ENCODE peak calls at places on chromosomes 1 and 21, in five cellular contexts. W is stomach; C is CD8-positive, alpha-beta T cell; T is body of pancreas; Q is prostate gland. H is an unnamed sample. For H3K4me1, the result is how much of the 10 kb centered on the place peaks cover.

GRCh38 chr21:45972716-45973474 is 8.7 kb upstream of the COL6A1 start:
- DNase-seq in T (peak), C (no peak), W (no peak), Q (no peak), H (peak)

GRCh38 chr1:47233165-47233564 is 1.1 kb upstream of the TAL1 start:
- DNase-seq in Q (no peak), C (no peak), W (no peak), T (no peak), H (no peak)

GRCh38 chr1:162695687-162696086 is 63.4 kb downstream of the DDR2 start:
- DNase-seq in Q (no peak), C (no peak), T (no peak), W (no peak), H (no peak)

GRCh38 chr1:225866061-225866844 is 15.9 kb downstream of the TMEM63A start:
- DNase-seq in W (no peak), C (peak), Q (no peak), T (no peak), H (no peak)

GRCh38 chr21:41641821-41642368 is 125.0 kb downstream of the RIPK4 start:
- DNase-seq in W (no peak), C (no peak), Q (no peak), T (peak), H (peak)

GRCh38 chr21:42413093-42413492 is 9.4 kb downstream of the UBASH3A start:
- DNase-seq in C (no peak), Q (no peak), T (no peak), W (no peak), H (no peak)

GRCh38 chr1:157193219-157193618 is 55.0 kb upstream of the ETV3 start:
- DNase-seq in W (no peak), C (no peak), T (no peak), Q (no peak), H (no peak)

GRCh38 chr1:156474966-156475365 is 25.6 kb downstream of the MEF2D start:
- DNase-seq in T (no peak), Q (no peak), W (no peak), C (no peak), H (no peak)

GRCh38 chr1:202162049-202162417 is 1.6 kb upstream of the PTPN7 start:
- DNase-seq in W (no peak), T (no peak), Q (no peak), C (no peak), H (no peak)

GRCh38 chr1:32318127-32318869 is 17.7 kb downstream of the MARCKSL1 start:
- DNase-seq in Q (no peak), C (no peak), T (no peak), W (no peak), H (no peak)

GRCh38 chr1:151680391-151680790 is 36.2 kb downstream of the CELF3 start:
- DNase-seq in W (no peak), Q (no peak), T (no peak), C (no peak), H (no peak)

GRCh38 chr21:34818663-34819158 is 149.9 kb downstream of the CLIC6 start:
- DNase-seq in Q (peak), C (no peak), W (no peak), T (no peak), H (peak)

GRCh38 chr1:232974971-232975370 is 24.6 kb downstream of the NTPCR start:
- DNase-seq in Q (no peak), C (no peak), T (peak), W (no peak), H (peak)

GRCh38 chr1:223487514-223488259 is 94.5 kb downstream of the CCDC185 start:
- DNase-seq in W (no peak), Q (no peak), T (no peak), C (no peak), H (no peak)

GRCh38 chr1:44472614-44473262 is 67.7 kb downstream of the RNF220 start:
- DNase-seq in C (no peak), T (no peak), Q (peak), W (no peak), H (no peak)

GRCh38 chr1:37945743-37946702 is 830 bp downstream of the INPP5B start:
- DNase-seq in T (peak), W (peak), C (no peak), Q (peak), H (peak)

GRCh38 chr1:180954766-180955165 is 42.1 kb downstream of the KIAA1614 start:
- DNase-seq in Q (no peak), C (no peak), T (no peak), W (no peak), H (no peak)

GRCh38 chr21:36704958-36705678 is 6.2 kb downstream of the SIM2 start:
- DNase-seq in Q (no peak), C (no peak), T (no peak), W (no peak), H (no peak)

GRCh38 chr21:45938453-45938755 is 43.2 kb upstream of the COL6A1 start:
- DNase-seq in W (no peak), T (no peak), C (no peak), Q (no peak), H (no peak)

GRCh38 chr1:25056536-25056935 is 126.5 kb upstream of the RUNX3 start:
- DNase-seq in W (no peak), Q (no peak), C (no peak), T (no peak), H (no peak)

GRCh38 chr1:38728176-38728908 is 131.2 kb downstream of the RRAGC start:
- DNase-seq in T (peak), W (peak), Q (no peak), C (no peak), H (peak)

GRCh38 chr1:145963218-145964019 is 956 bp downstream of the ANKRD34A start:
- DNase-seq in C (no peak), T (no peak), W (no peak), Q (no peak), H (no peak)

GRCh38 chr1:109718495-109718894 is 6.4 kb downstream of the GSTM5 start:
- DNase-seq in W (no peak), T (peak), Q (no peak), C (no peak), H (no peak)

DNA sequence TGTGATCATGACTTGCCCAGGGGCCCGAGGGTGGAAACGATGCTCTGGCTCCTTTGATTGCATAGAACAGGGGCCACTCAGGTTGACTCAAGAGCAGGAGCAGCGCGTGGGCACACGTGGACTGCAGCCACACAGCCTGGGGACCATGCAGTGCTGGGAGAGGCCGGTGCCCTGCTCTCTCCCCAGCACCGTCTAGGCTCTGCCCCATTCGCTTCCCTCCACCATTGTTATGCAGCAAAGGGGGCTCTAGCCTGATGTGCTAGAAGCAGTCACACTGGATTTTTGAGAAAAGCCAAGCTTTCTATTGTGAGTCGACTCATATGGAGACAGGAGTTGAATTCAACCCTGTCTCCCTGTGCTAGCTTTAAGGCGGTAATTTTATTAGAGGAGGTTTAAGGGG is 8.7 kb downstream of the PINK1 start:
- DNase-seq in T (no peak), Q (no peak), C (no peak), W (no peak), H (no peak)
- H3K4me1 ChIP-seq in T (under half), Q (under half), C (under half), W (under half), H (under half)

GRCh38 chr1:50420283-50420682 is 3.0 kb downstream of the DMRTA2 start:
- DNase-seq in Q (no peak), W (no peak), T (no peak), C (no peak), H (no peak)
- H3K4me3 ChIP-seq in Q (no peak), W (no peak), T (no peak), C (no peak), H (no peak)

GRCh38 chr1:91862120-91862519 is 23.8 kb downstream of the TGFBR3 start:
- DNase-seq in T (no peak), C (no peak), Q (no peak), W (no peak), H (no peak)
- H3K4me1 ChIP-seq in T (under half), C (under half), Q (under half), W (under half), H (under half)

GRCh38 chr1:112686417-112686816 is 12.0 kb downstream of the MOV10 start:
- DNase-seq in W (no peak), Q (no peak), T (no peak), C (no peak), H (no peak)
- H3K4me3 ChIP-seq in W (no peak), Q (no peak), T (no peak), C (no peak), H (no peak)

DNA sequence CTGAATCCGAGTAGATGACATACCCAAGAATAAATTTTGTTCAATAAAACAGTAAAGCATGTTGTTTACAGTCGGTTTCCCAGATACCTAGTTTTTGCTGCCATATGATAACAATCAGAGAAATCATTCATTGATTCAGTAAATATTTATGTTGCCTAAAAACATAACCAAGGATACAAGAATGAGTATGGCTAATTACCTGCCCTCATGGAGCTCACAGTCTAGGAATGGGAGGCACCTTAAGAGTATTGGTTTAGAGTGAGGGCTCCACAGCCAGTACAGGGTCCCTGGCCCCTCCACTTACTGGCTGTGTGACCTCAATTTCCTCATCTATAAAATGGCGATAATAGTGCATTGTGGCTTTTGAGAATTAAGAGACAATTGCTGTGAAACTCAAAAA is 921 bp downstream of the ATP5PB start:
- DNase-seq in Q (no peak), T (no peak), W (no peak), C (no peak), H (no peak)
- H3K4me1 ChIP-seq in Q (under half), T (half or more), W (half or more), C (half or more), H (under half)

GRCh38 chr1:66271216-66271903 is 262.6 kb upstream of the SGIP1 start:
- DNase-seq in T (peak), W (peak), Q (peak), C (no peak), H (peak)
- H3K4me3 ChIP-seq in T (no peak), W (peak), Q (no peak), C (no peak), H (no peak)

DNA sequence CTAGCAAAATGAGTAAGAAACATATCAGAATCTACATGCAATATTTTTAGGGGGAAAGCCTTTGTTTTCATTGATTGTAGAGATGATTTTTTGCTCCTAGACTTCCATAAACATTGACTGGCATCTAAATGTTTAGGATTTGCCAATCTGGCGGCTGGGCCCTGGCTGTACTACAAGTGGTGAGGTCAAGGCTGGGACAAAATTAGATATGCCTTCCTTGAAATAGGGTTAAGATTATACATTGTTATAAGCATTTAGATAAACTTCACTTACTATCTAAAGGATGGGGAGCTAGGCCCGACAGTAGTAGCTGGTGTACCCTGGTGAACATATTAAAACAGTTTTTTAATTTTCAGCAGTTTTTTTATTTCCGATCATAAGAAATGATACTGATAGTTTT is 5.2 kb downstream of the NFIA start:
- DNase-seq in Q (no peak), W (no peak), C (no peak), T (no peak), H (no peak)
- H3K4me1 ChIP-seq in Q (under half), W (half or more), C (under half), T (half or more), H (half or more)

DNA sequence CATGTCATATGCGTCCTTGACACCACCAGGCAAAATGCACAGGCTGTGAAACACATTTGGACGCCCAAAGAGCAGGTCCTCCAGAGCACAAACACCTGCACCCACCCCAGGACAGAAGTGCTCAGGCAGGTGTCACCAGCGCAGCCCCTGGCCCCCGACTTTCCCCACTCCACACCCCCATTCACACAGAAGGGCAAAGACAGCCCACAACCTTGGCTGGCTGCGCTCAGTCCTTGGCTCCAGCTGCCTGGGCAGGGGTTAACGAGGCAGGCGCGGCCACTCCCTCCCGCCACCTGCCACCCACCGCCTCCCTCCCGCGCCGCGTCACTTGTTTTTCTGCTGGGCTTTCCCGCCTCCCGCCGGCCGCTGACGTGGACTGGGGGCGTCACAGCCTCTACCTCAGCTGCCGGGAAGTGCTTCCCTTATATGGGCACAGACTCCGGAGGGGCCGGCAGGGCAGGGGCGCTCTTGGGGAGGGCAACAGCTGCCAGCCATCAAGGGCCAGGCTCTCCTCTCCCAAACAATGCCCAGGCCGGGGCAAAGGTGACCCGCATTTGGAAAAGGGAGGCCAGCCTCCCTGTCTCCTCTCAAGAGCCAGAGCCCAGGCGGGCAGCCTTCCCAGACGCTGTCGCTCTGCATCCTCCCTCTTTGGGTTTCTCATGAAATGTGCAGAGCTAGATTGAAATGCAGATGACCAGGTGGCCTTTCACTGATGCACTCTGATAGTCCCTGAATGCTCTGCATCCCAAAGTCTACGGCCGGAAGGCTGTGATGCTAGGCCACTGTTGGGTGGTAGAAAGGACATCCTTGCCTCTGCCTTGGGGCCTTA is 14.8 kb upstream of the BTG2 start:
- DNase-seq in C (peak), W (peak), Q (peak), T (peak), H (peak)
- H3K4me3 ChIP-seq in C (peak), W (peak), Q (peak), T (no peak), H (no peak)

H was measured in adrenal gland.